ENCODE peak calls at places on chromosomes 1 and 21, in six cellular contexts. T is T-helper 9 cell, O is EL, M is AML-193, A is globus pallidus, S is MM.1S. Q is an unnamed sample.

GRCh38 chr1:222994506-222995229 is 148.4 kb downstream of the TLR5 start:
- DNase-seq in T (no peak), S (no peak), M (no peak), O (peak), A (no peak), Q (no peak)

GRCh38 chr1:86618358-86618757 is 71.5 kb downstream of the CLCA4 start:
- DNase-seq in S (peak), A (no peak), M (no peak), O (no peak), T (no peak), Q (no peak)

GRCh38 chr1:3327389-3327702 is 127.1 kb upstream of the ARHGEF16 start:
- DNase-seq in S (no peak), M (no peak), O (no peak), T (no peak), A (no peak), Q (no peak)

GRCh38 chr1:39269791-39270342 is 65.4 kb downstream of the MACF1 start:
- DNase-seq in O (peak), M (no peak), A (peak), S (peak), T (no peak), Q (no peak)

GRCh38 chr1:21327566-21328323 is 37.5 kb upstream of the ECE1 start:
- DNase-seq in O (no peak), S (no peak), M (no peak), T (no peak), A (no peak), Q (no peak)

GRCh38 chr1:157993179-157994080 is at the start of gene KIRREL1:
- DNase-seq in O (peak), M (no peak), S (peak), A (no peak), T (no peak), Q (no peak)

GRCh38 chr1:27632387-27633297 is 2.3 kb downstream of the FGR start:
- DNase-seq in A (no peak), M (peak), S (no peak), O (no peak), T (no peak), Q (no peak)

GRCh38 chr1:52914463-52914862 is 7.1 kb downstream of the ECHDC2 start:
- DNase-seq in A (no peak), M (no peak), O (no peak), T (no peak), S (no peak), Q (no peak)

GRCh38 chr1:187985897-187986654 is 1157.3 kb downstream of the PLA2G4A start:
- DNase-seq in M (no peak), A (no peak), O (no peak), S (no peak), T (no peak), Q (no peak)

GRCh38 chr1:54853793-54854370 is 33.1 kb downstream of the DHCR24 start:
- DNase-seq in O (no peak), T (no peak), M (no peak), A (no peak), S (no peak), Q (no peak)

GRCh38 chr21:25881524-25882376 is 147.0 kb downstream of the GABPA start:
- DNase-seq in O (peak), S (peak), T (peak), A (peak), M (peak), Q (peak)

GRCh38 chr21:42400525-42400924 is 3.2 kb upstream of the UBASH3A start:
- DNase-seq in O (peak), S (no peak), A (no peak), T (no peak), M (no peak), Q (no peak)

GRCh38 chr1:109807822-109808680 is 44.3 kb upstream of the EPS8L3 start:
- DNase-seq in M (no peak), A (no peak), T (no peak), S (no peak), O (peak), Q (no peak)

GRCh38 chr1:205293350-205294074 is 28.0 kb downstream of the NUAK2 start:
- DNase-seq in M (no peak), S (no peak), T (no peak), O (peak), A (no peak), Q (no peak)

GRCh38 chr1:162944974-162945639 is 84.1 kb upstream of the CCDC190 start:
- DNase-seq in T (no peak), A (no peak), O (peak), S (no peak), M (no peak), Q (no peak)